ENCODE peak calls at places on chromosome 6, in five cellular contexts. S is T-cell; Z is Peyer's patch; C is cerebellar cortex; X is CD8-positive, alpha-beta T cell. W is an unnamed sample.
A peak's percentile ranks its signal among the peaks of the same experiment; 100 is the strongest.

GRCh38 chr6:151067684-151068596 is 171.8 kb upstream of the AKAP12 start:
- DNase-seq in S (no peak), Z (no peak), C (peak; percentile 28), X (no peak), W (no peak)

GRCh38 chr6:10146723-10147451 is 268.0 kb downstream of the TFAP2A start:
- DNase-seq in S (no peak), Z (no peak), C (peak; percentile 24), X (no peak), W (no peak)

GRCh38 chr6:26055670-26056582 is 31.3 kb upstream of the HFE start:
- DNase-seq in S (peak; percentile 87), Z (peak; percentile 94), C (peak; percentile 95), X (peak; percentile 84), W (peak; percentile 93)

GRCh38 chr6:20919677-20920385 is 385.6 kb downstream of the CDKAL1 start:
- DNase-seq in S (no peak), Z (no peak), C (no peak), X (no peak), W (no peak)

GRCh38 chr6:127464161-127464880 is 5.1 kb upstream of the KIAA0408 start:
- DNase-seq in S (no peak), Z (no peak), C (no peak), X (no peak), W (no peak)

GRCh38 chr6:146367061-146367460 is 176.6 kb upstream of the RAB32 start:
- DNase-seq in S (no peak), Z (no peak), C (peak; percentile 84), X (no peak), W (no peak)

GRCh38 chr6:133863228-133863627 is 25.7 kb upstream of the TCF21 start:
- DNase-seq in S (no peak), Z (no peak), C (no peak), X (no peak), W (no peak)

GRCh38 chr6:37429352-37429750 is 3.7 kb upstream of the CMTR1 start:
- DNase-seq in S (no peak), Z (no peak), C (no peak), X (no peak), W (no peak)

GRCh38 chr6:11810854-11811643 is 32.4 kb upstream of the ADTRP start:
- DNase-seq in S (no peak), Z (no peak), C (no peak), X (no peak), W (no peak)

GRCh38 chr6:101000334-101000733 is 119.2 kb upstream of the ASCC3 start:
- DNase-seq in S (no peak), Z (no peak), C (no peak), X (no peak), W (no peak)

GRCh38 chr6:39082310-39082709 is 32.7 kb downstream of the SAYSD1 start:
- DNase-seq in S (no peak), Z (peak; percentile 21), C (no peak), X (no peak), W (no peak)

GRCh38 chr6:13480631-13481501 is 6.5 kb downstream of the GFOD1 start:
- DNase-seq in S (no peak), Z (no peak), C (peak; percentile 74), X (no peak), W (no peak)

GRCh38 chr6:154219250-154219649 is 137.4 kb downstream of the IPCEF1 start:
- DNase-seq in S (no peak), Z (no peak), C (no peak), X (no peak), W (no peak)

GRCh38 chr6:52544325-52545022 is 32.4 kb downstream of the TRAM2 start:
- DNase-seq in S (no peak), Z (no peak), C (no peak), X (no peak), W (no peak)

GRCh38 chr6:128124713-128125112 is 223.9 kb upstream of the THEMIS start:
- DNase-seq in S (no peak), Z (no peak), C (no peak), X (no peak), W (no peak)

GRCh38 chr6:80003841-80004198 is 629 bp upstream of the TTK start:
- DNase-seq in S (no peak), Z (peak; percentile 55), C (no peak), X (peak; percentile 14), W (peak; percentile 48)

GRCh38 chr6:129635396-129636164 is 74.4 kb downstream of the ARHGAP18 start:
- DNase-seq in S (no peak), Z (no peak), C (no peak), X (no peak), W (no peak)

GRCh38 chr6:138099832-138100231 is 7.4 kb downstream of the PERP start:
- DNase-seq in S (no peak), Z (no peak), C (no peak), X (no peak), W (no peak)

GRCh38 chr6:162683135-162683534 is 44.4 kb downstream of the PRKN start:
- DNase-seq in S (no peak), Z (no peak), C (no peak), X (no peak), W (no peak)

GRCh38 chr6:168105813-168106660 is 27.0 kb upstream of the FRMD1 start:
- DNase-seq in S (no peak), Z (peak; percentile 38), C (no peak), X (no peak), W (peak; percentile 32)